ENCODE peak calls at places on chromosomes 3 and 15, in four cellular contexts. Y is lower leg skin, A is fibroblast of the aortic adventitia, P is fibroblast of lung. R is an unnamed sample.
A peak's percentile ranks its signal among the peaks of the same experiment; 100 is the strongest.

GRCh38 chr3:150755902-150756301 is 7.1 kb downstream of the SIAH2 start:
- DNase-seq in P (peak; percentile 59), A (peak; percentile 72), Y (no peak), R (no peak)

GRCh38 chr3:88092270-88092669 is 33.2 kb downstream of the ZNF654 start:
- DNase-seq in A (no peak), Y (no peak), P (no peak), R (no peak)

GRCh38 chr15:84894743-84895425 is 10.4 kb downstream of the SLC28A1 start:
- DNase-seq in Y (no peak), A (no peak), P (no peak), R (no peak)

GRCh38 chr3:46107682-46108081 is 80.4 kb upstream of the XCR1 start:
- DNase-seq in P (no peak), Y (no peak), A (no peak), R (no peak)

GRCh38 chr3:55564709-55565108 is 77.6 kb upstream of the WNT5A start:
- DNase-seq in A (no peak), P (peak; percentile 45), Y (no peak), R (no peak)

GRCh38 chr3:191435981-191436380 is 25.0 kb upstream of the PYDC2 start:
- DNase-seq in Y (no peak), P (no peak), A (no peak), R (no peak)

GRCh38 chr3:128845119-128845518 is 34.3 kb upstream of the ACAD9 start:
- DNase-seq in P (no peak), Y (no peak), A (no peak), R (no peak)

GRCh38 chr15:27906802-27907201 is 192.3 kb downstream of the OCA2 start:
- DNase-seq in P (no peak), Y (no peak), A (no peak), R (no peak)

GRCh38 chr3:76040946-76041345 is 255.6 kb upstream of the ZNF717 start:
- DNase-seq in Y (no peak), A (no peak), P (peak; percentile 35), R (no peak)

GRCh38 chr3:145735631-145736030 is 425.4 kb downstream of the PLOD2 start:
- DNase-seq in A (no peak), P (no peak), Y (peak; percentile 23), R (no peak)

GRCh38 chr3:180720012-180720411 is 40.7 kb upstream of the CCDC39 start:
- DNase-seq in A (no peak), Y (no peak), P (no peak), R (no peak)

GRCh38 chr15:83118968-83119367 is 11.5 kb downstream of the TM6SF1 start:
- DNase-seq in P (no peak), A (no peak), Y (no peak), R (no peak)

GRCh38 chr3:45333549-45333948 is 54.8 kb upstream of the LARS2 start:
- DNase-seq in Y (no peak), P (no peak), A (peak; percentile 11), R (peak; percentile 13)

DNA sequence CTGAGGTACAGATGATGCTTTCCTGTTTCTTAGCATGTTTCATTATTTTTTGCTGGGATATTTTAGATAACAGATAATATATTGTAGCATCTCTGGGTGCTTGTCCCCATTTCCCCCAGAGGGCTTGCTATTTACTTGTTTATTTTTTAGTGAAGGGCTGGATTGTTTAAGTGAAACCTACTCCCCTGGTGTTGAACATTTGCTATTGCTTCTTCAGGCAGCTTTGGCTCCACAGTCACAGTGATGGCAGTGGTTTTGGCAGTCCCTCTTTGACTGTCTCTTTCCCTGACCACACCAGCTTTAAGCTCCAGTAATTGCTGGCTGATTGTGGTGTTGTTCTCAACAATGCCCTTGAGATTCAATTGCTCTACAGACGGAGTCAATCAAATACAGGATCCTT is 128.9 kb downstream of the KLF13 start:
- DNase-seq in Y (no peak), P (no peak), A (no peak), R (no peak)
- TF ChIP-seq CTCF in Y (no peak), P (peak; percentile 10), A (no peak), R (peak; percentile 14)

GRCh38 chr3:57911588-57911987 is 96.6 kb upstream of the FLNB start:
- DNase-seq in Y (no peak), P (peak; percentile 34), A (no peak), R (peak; percentile 9)

GRCh38 chr3:57910988-57911387 is 97.2 kb upstream of the FLNB start:
- DNase-seq in P (peak; percentile 40), Y (no peak), A (peak; percentile 18), R (peak; percentile 40)
- TF ChIP-seq CTCF in P (peak; percentile 52), Y (no peak), A (peak; percentile 32), R (peak; percentile 24)

GRCh38 chr15:39627456-39628130 is 46.7 kb downstream of the THBS1 start:
- DNase-seq in Y (no peak), P (no peak), A (no peak), R (no peak)

GRCh38 chr15:39629906-39630305 is 49.0 kb downstream of the THBS1 start:
- DNase-seq in P (no peak), A (no peak), Y (no peak), R (peak; percentile 40)

GRCh38 chr15:39629376-39629775 is 48.5 kb downstream of the THBS1 start:
- DNase-seq in A (no peak), Y (no peak), P (no peak), R (peak; percentile 65)

GRCh38 chr15:39628821-39629220 is 47.9 kb downstream of the THBS1 start:
- DNase-seq in A (peak; percentile 19), Y (no peak), P (peak; percentile 19), R (no peak)

DNA sequence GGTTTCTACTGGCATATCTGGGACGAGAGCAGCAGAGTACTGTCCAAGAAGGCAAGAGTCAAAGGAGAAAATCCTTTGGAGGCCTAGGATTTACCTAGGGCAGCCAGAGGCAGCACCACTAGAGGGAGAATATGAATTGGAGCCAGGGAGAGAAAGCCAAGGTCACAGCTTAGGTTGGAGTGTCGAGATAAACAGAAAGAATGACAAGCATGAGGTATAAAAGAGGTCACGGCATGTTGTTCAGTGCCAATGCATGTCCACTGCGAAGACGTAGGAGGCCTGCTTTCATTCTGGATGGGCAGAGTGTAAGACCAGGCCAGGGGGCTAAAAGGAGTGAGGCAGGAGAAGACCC is 47.2 kb downstream of the THBS1 start:
- DNase-seq in Y (no peak), P (no peak), A (no peak), R (no peak)
- TF ChIP-seq CTCF in Y (no peak), P (peak; percentile 16), A (peak; percentile 27), R (no peak)

GRCh38 chr3:14678015-14678503 is 3.1 kb downstream of the C3orf20 start:
- DNase-seq in P (no peak), Y (no peak), A (no peak), R (no peak)
- TF ChIP-seq CTCF in P (no peak), Y (no peak), A (no peak), R (no peak)

GRCh38 chr15:34621675-34622074 is 38.2 kb upstream of the GOLGA8B start:
- DNase-seq in A (peak; percentile 50), Y (no peak), P (peak; percentile 56), R (peak; percentile 51)
- TF ChIP-seq CTCF in A (peak; percentile 33), Y (no peak), P (peak; percentile 43), R (peak; percentile 52)

R was measured in MCF 10A.